ENCODE peak calls at places on chromosomes 3 and 15, in five cellular contexts. W, V, K, A and R are unnamed samples.

GRCh38 chr3:130905551-130905950 is 11.7 kb downstream of the ATP2C1 start:
- DNase-seq in W (no peak), V (no peak), K (peak), A (no peak), R (no peak)

GRCh38 chr3:110343376-110343775 is 728.2 kb upstream of the NECTIN3 start:
- DNase-seq in W (no peak), V (peak), K (peak), A (no peak), R (peak)

GRCh38 chr15:63080638-63081250 is 38.2 kb downstream of the TPM1 start:
- DNase-seq in W (no peak), V (no peak), K (no peak), A (no peak), R (no peak)

GRCh38 chr3:160398820-160399346 is at the start of gene IFT80:
- DNase-seq in W (peak), V (peak), K (peak), A (peak), R (peak)

GRCh38 chr15:42736178-42736792 is 643 bp downstream of the CDAN1 start:
- DNase-seq in W (no peak), V (peak), K (peak), A (no peak), R (no peak)

GRCh38 chr3:141413387-141414140 is 45.3 kb downstream of the ZBTB38 start:
- DNase-seq in W (no peak), V (no peak), K (no peak), A (no peak), R (no peak)

GRCh38 chr3:68972358-68972979 is 40.1 kb upstream of the TAFA4 start:
- DNase-seq in W (peak), V (peak), K (peak), A (peak), R (peak)

GRCh38 chr15:38192496-38192895 is 60.1 kb upstream of the SPRED1 start:
- DNase-seq in W (no peak), V (no peak), K (no peak), A (no peak), R (no peak)

GRCh38 chr3:127135241-127136023 is 57.5 kb upstream of the PRR23E start:
- DNase-seq in W (no peak), V (no peak), K (peak), A (no peak), R (no peak)

GRCh38 chr3:23203651-23204111 is 554 bp downstream of the UBE2E2 start:
- DNase-seq in W (peak), V (peak), K (peak), A (no peak), R (no peak)

GRCh38 chr15:63255485-63255990 is 21.9 kb upstream of the APH1B start:
- DNase-seq in W (no peak), V (no peak), K (no peak), A (no peak), R (no peak)

GRCh38 chr3:133804896-133805295 is 719 bp upstream of the SRPRB start:
- DNase-seq in W (no peak), V (peak), K (no peak), A (no peak), R (no peak)

GRCh38 chr3:197501496-197501878 is 54.3 kb downstream of the BDH1 start:
- DNase-seq in W (no peak), V (no peak), K (no peak), A (no peak), R (no peak)

GRCh38 chr3:71511037-71511436 is 72.5 kb downstream of the FOXP1 start:
- DNase-seq in W (no peak), V (peak), K (peak), A (no peak), R (no peak)

GRCh38 chr3:51985971-51986947 is 2.9 kb downstream of the ACY1 start:
- DNase-seq in W (no peak), V (no peak), K (no peak), A (no peak), R (no peak)

GRCh38 chr3:64187065-64187959 is 38.0 kb downstream of the PRICKLE2 start:
- DNase-seq in W (no peak), V (peak), K (peak), A (no peak), R (no peak)

GRCh38 chr3:159458982-159459381 is 529.7 kb upstream of the IL12A start:
- DNase-seq in W (no peak), V (peak), K (no peak), A (no peak), R (no peak)

GRCh38 chr3:111904376-111905241 is 45.5 kb downstream of the PHLDB2 start:
- DNase-seq in W (no peak), V (peak), K (peak), A (no peak), R (no peak)

GRCh38 chr15:76155742-76156141 is 96.0 kb downstream of the TMEM266 start:
- DNase-seq in W (no peak), V (no peak), K (no peak), A (no peak), R (no peak)

GRCh38 chr15:40115670-40116093 is 7.0 kb upstream of the BMF start:
- DNase-seq in W (peak), V (peak), K (no peak), A (no peak), R (no peak)

GRCh38 chr3:170808041-170808440 is 62.0 kb downstream of the RPL22L1 start:
- DNase-seq in W (no peak), V (no peak), K (no peak), A (no peak), R (no peak)

GRCh38 chr15:66925721-66926120 is 139.7 kb upstream of the SMAD3 start:
- DNase-seq in W (no peak), V (peak), K (no peak), A (no peak), R (no peak)

GRCh38 chr3:23600178-23600577 is 205.6 kb upstream of the UBE2E1 start:
- DNase-seq in W (no peak), V (peak), K (peak), A (no peak), R (no peak)

GRCh38 chr3:41933154-41933676 is 28.7 kb downstream of the ULK4 start:
- DNase-seq in W (no peak), V (peak), K (peak), A (no peak), R (no peak)

GRCh38 chr3:61315874-61316273 is 64.6 kb upstream of the FHIT start:
- DNase-seq in W (peak), V (no peak), K (peak), A (no peak), R (peak)

GRCh38 chr3:49716691-49717538 is 2.6 kb downstream of the AMIGO3 start:
- DNase-seq in W (peak), V (no peak), K (no peak), A (no peak), R (no peak)

GRCh38 chr3:171192176-171192854 is 165.8 kb upstream of the SLC2A2 start:
- DNase-seq in W (no peak), V (peak), K (peak), A (no peak), R (no peak)

GRCh38 chr15:91308855-91309254 is 208.8 kb downstream of the SV2B start:
- DNase-seq in W (no peak), V (no peak), K (no peak), A (no peak), R (no peak)

GRCh38 chr3:195258449-195259145 is 12.4 kb downstream of the XXYLT1 start:
- DNase-seq in W (no peak), V (no peak), K (peak), A (no peak), R (no peak)

GRCh38 chr3:15387735-15388134 is 39.6 kb downstream of the METTL6 start:
- DNase-seq in W (no peak), V (no peak), K (no peak), A (no peak), R (no peak)

GRCh38 chr3:155334897-155335883 is 41.7 kb upstream of the STRIT1 start:
- DNase-seq in W (no peak), V (no peak), K (no peak), A (no peak), R (no peak)

GRCh38 chr3:125260158-125260557 is 47.6 kb upstream of the SLC12A8 start:
- DNase-seq in W (no peak), V (no peak), K (no peak), A (no peak), R (no peak)

GRCh38 chr3:78253860-78254259 is 1214.0 kb downstream of the ROBO2 start:
- DNase-seq in W (no peak), V (no peak), K (no peak), A (no peak), R (no peak)

GRCh38 chr15:63362196-63362595 is 19.4 kb downstream of the CA12 start:
- DNase-seq in W (no peak), V (no peak), K (no peak), A (no peak), R (no peak)

GRCh38 chr3:195756935-195757302 is 36.1 kb downstream of the MUC20 start:
- DNase-seq in W (no peak), V (no peak), K (no peak), A (no peak), R (no peak)

GRCh38 chr3:43405888-43406636 is 119.7 kb downstream of the SNRK start:
- DNase-seq in W (no peak), V (no peak), K (peak), A (no peak), R (no peak)

GRCh38 chr3:152376351-152377183 is 107.8 kb downstream of the MBNL1 start:
- DNase-seq in W (no peak), V (peak), K (no peak), A (no peak), R (no peak)

GRCh38 chr15:68781209-68781608 is 39.5 kb downstream of the ANP32A start:
- DNase-seq in W (no peak), V (no peak), K (no peak), A (no peak), R (no peak)
- H3K18ac ChIP-seq in W (no peak), V (no peak), K (no peak), A (no peak), R (no peak)

GRCh38 chr15:41263891-41264351 is 32.9 kb downstream of the CHP1 start:
- DNase-seq in W (peak), V (no peak), K (no peak), A (peak), R (peak)

DNA sequence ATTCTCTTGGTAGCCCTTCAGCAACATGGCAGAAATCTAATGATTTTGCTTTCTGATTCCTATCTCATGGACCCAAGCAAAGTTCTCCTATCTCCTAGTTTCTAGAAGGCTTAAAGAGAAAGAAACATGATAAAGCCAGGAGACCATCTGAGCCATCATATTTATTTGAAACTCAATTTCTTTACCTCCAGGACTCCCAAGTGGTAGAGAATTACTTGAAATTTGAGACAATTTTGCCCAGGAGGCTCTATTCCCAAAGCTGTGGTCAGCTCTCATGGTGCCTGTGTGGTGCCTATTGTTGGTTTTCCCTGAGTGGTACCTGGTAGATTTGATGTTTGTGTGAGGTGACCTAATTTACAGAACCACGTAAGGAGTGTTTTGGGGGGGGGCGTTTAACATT is 38.8 kb downstream of the CHP1 start:
- DNase-seq in W (no peak), V (no peak), K (no peak), A (no peak), R (no peak)
- H2BK12ac ChIP-seq in W (no peak), V (no peak), K (no peak), A (no peak), R (no peak)

GRCh38 chr3:119181765-119182164 is 8.4 kb downstream of the UPK1B start:
- DNase-seq in W (no peak), V (peak), K (no peak), A (no peak), R (no peak)
- H4K8ac ChIP-seq in W (no peak), V (no peak), K (no peak), A (no peak), R (no peak)

DNA sequence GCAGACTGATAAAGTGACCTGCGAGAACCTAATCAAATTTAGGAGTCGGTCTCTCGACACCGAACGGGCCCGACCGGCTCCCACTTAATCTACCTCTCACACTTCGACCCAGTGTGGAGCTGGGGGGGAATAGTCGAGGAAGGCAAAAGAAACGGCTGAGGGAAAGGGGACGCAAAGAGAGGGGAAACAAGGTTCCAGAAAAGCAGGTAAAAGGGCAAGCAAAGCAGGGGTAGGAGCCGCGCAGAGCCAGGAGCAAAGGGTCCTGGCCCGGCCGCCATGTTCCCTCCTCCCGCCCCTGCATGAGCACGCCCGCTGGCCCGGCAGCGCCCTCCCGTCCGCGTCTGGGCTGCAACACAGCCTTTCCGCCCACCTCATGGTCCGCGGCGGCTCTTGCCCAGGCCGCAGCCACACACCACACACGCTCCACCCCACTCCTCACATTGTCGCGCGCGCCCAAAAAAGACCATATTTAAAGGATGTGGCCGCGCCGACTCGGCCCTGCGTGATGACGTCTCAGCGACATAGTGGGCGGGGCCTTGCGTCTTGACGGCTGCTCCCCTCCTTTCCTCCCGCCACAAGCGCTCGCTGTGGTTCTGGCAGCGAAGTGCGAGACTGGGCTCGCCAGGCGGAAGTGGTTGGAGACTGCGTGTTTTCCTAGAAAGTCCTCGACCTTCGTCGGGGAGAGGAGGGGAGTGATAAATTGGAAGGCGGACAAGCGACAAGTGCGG is at the start of gene ICE2:
- DNase-seq in W (peak), V (peak), K (peak), A (peak), R (peak)
- H3K18ac ChIP-seq in W (peak), V (peak), K (peak), A (peak), R (peak)

GRCh38 chr15:65521355-65521754 is 3.9 kb upstream of the DPP8 start:
- DNase-seq in W (no peak), V (no peak), K (no peak), A (no peak), R (no peak)

GRCh38 chr15:65516997-65517865 is at the start of gene DPP8:
- DNase-seq in W (peak), V (peak), K (peak), A (peak), R (peak)

GRCh38 chr15:65518633-65519285 is 1.3 kb upstream of the DPP8 start:
- DNase-seq in W (no peak), V (no peak), K (no peak), A (no peak), R (no peak)

GRCh38 chr15:65517866-65518207 is 348 bp upstream of the DPP8 start:
- DNase-seq in W (no peak), V (no peak), K (no peak), A (no peak), R (no peak)

DNA sequence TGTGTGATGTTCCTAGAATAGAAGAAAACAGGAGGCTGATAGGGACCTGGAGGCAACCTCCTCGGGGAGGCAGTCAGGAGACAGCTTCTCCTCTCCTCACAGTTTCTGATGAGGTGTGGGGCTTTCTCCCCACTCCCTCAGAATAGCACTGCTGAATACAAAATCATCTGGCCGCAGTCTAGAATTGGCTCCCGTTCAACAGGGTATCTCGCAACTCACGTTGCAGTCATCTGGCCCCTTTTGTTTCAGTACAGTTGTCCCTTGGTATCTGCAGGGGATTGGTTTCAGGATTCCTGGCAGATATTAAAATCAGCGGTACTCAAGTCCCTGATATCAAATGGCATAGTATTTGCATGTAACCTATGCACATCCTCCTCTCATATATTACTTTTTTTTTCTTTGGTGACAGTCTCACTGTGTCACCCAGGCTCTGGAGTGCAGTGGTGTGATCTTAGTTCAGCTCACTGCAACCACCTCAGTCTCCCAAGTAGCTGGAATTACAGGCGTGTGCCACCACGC is 2.4 kb upstream of the DPP8 start:
- DNase-seq in W (no peak), V (no peak), K (no peak), A (no peak), R (no peak)
- H2BK12ac ChIP-seq in W (no peak), V (no peak), K (no peak), A (no peak), R (no peak)

DNA sequence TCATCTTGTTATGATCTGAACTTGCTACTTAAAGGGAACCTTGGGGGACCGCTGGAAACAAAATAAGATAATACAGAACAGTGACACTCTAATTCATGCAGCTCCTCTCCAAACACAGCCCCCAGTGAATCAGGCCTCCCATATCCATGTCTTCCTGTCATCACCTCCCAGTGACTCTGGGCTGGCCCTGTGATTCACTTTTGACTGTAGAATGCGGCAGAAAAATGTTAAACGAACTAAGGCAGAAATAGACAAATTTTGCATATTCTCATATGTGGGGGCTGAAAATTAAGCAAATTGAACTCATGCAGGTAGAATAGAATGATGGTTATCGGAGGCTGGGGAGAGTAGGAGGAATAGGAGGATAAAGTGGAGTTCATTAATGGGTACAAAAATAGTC is 20.2 kb upstream of the GADL1 start:
- DNase-seq in W (no peak), V (no peak), K (no peak), A (no peak), R (no peak)
- H4K8ac ChIP-seq in W (no peak), V (no peak), K (no peak), A (no peak), R (no peak)

GRCh38 chr15:44084728-44085127 is 110.3 kb downstream of the FRMD5 start:
- DNase-seq in W (no peak), V (no peak), K (no peak), A (no peak), R (no peak)

GRCh38 chr15:44082558-44083151 is 112.4 kb downstream of the FRMD5 start:
- DNase-seq in W (no peak), V (no peak), K (no peak), A (no peak), R (no peak)

GRCh38 chr15:44075535-44075934 is 119.5 kb downstream of the FRMD5 start:
- DNase-seq in W (no peak), V (no peak), K (no peak), A (no peak), R (no peak)

GRCh38 chr15:44084171-44084570 is 110.9 kb downstream of the FRMD5 start:
- DNase-seq in W (no peak), V (no peak), K (no peak), A (no peak), R (no peak)

DNA sequence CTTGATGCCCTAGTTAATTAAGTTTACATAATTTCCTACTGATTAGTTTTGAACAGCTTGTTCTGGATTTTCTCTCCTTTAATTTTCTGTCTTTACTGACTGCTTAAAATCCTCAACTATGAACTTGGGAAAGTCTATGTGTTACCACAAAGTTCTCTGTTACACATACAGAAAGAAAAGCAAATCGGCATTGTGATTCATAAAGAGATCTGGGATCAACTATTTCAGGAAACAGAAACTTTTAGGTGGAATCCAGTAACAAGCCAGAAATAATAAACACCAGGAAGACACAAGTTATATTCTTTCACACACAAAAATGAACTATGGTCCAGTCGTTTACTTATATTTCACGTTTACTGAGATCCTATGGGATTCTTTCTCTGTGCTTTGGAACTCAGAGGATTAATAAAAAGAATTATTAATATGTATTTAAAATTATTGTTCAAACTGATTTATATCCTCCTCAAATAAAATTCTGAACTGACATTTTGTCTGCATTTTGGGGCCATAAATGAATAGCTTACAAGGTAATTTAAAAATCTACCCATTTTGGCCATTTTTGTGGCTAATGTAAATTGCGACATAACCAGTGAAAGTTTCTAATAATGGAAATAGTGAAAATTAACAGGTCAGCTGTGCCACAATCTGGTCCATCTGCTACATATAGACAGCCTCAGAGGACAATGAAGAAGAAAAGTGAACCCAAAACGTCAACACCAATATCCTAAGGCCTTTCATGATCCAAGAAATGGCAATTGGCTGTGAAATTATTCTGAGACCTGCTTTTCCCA is 113.7 kb downstream of the FRMD5 start:
- DNase-seq in W (no peak), V (no peak), K (no peak), A (no peak), R (no peak)
- H3K18ac ChIP-seq in W (no peak), V (no peak), K (no peak), A (no peak), R (no peak)

DNA sequence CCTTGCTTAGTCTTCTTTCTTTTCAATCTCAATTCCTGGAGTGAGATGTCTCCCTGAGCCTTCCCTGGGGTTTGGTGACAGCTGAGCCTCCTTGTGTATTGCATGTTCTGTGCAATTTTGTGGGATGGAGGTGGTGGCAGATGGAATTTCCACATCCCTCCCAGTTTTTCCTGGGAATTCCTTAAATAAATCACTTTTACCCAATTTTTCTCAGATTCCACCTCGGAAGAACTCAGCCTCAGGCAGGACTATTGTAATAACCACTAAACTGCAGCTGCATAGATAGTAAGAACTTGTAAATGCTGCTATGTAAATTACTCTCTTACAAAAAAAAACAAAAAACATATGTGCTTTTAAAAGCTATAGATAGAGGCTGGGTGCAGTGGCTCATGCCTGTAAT is 88.5 kb upstream of the ABHD17C start:
- DNase-seq in W (no peak), V (peak), K (no peak), A (no peak), R (no peak)
- H2BK12ac ChIP-seq in W (no peak), V (no peak), K (no peak), A (no peak), R (no peak)